ENCODE peak calls at places on chromosomes 4 and X, in seven cellular contexts. I, W, T, K, X, M and F are unnamed samples.

GRCh38 chr4:104425003-104425402 is 69.7 kb downstream of the CXXC4 start:
- DNase-seq in W (no peak), I (no peak), K (no peak), M (no peak), X (no peak), T (no peak), F (no peak)

GRCh38 chr4:142314183-142314582 is 531.9 kb downstream of the INPP4B start:
- DNase-seq in T (no peak), K (no peak), M (no peak), W (no peak), I (no peak), X (no peak), F (peak)

GRCh38 chr4:72951628-72952027 is 117.9 kb downstream of the COX18 start:
- DNase-seq in T (peak), K (no peak), I (peak), W (no peak), X (no peak), M (no peak), F (no peak)

GRCh38 chr4:79413032-79413431 is 5.0 kb upstream of the GK2 start:
- DNase-seq in M (no peak), K (no peak), W (no peak), T (no peak), I (no peak), X (no peak), F (no peak)

GRCh38 chr4:147996840-147997239 is 265.0 kb downstream of the ARHGAP10 start:
- DNase-seq in T (no peak), X (no peak), M (no peak), K (no peak), W (no peak), I (no peak), F (no peak)

GRCh38 chr4:153790962-153791551 is 2.2 kb upstream of the SFRP2 start:
- DNase-seq in W (no peak), K (no peak), M (no peak), T (no peak), I (no peak), X (no peak), F (no peak)

GRCh38 chr4:85669204-85669603 is 194.3 kb downstream of the ARHGAP24 start:
- DNase-seq in T (no peak), W (no peak), M (no peak), X (no peak), K (no peak), I (no peak), F (no peak)

GRCh38 chrX:84118769-84119168 is 69.2 kb downstream of the RPS6KA6 start:
- DNase-seq in I (no peak), K (no peak), M (no peak), T (no peak), W (no peak), X (no peak), F (no peak)

GRCh38 chr4:174320501-174321199 is 36.9 kb downstream of the CEP44 start:
- DNase-seq in T (no peak), X (no peak), I (peak), M (no peak), K (no peak), W (no peak), F (no peak)

GRCh38 chr4:40681600-40682297 is 52.1 kb upstream of the RBM47 start:
- DNase-seq in M (no peak), W (no peak), X (no peak), T (no peak), I (no peak), K (no peak), F (no peak)

GRCh38 chr4:47031713-47032404 is 492 bp downstream of the GABRB1 start:
- DNase-seq in W (no peak), I (no peak), T (no peak), X (no peak), K (no peak), M (no peak), F (peak)